ENCODE peak calls at places on chromosomes 12 and 14, in nine cellular contexts. Y is upper lobe of right lung, B is keratinocyte, H is tibial nerve, E is breast epithelium, V is BJ, O is IMR-90, D is fibroblast of lung, K is BE2C. N is an unnamed sample.

GRCh38 chr12:108126212-108126611 is 2.9 kb upstream of the WSCD2 start:
- DNase-seq in Y (no peak), B (no peak), H (no peak), E (no peak), V (no peak), O (no peak), D (no peak), K (no peak), N (no peak)

GRCh38 chr12:121295123-121295745 is 1.3 kb downstream of the CAMKK2 start:
- DNase-seq in Y (no peak), B (no peak), H (no peak), E (no peak), V (no peak), O (no peak), D (no peak), K (no peak), N (no peak)

GRCh38 chr12:21985155-21985554 is 43.9 kb upstream of the ABCC9 start:
- DNase-seq in Y (no peak), B (no peak), H (no peak), E (no peak), V (no peak), O (peak; percentile 79), D (peak; percentile 33), K (no peak), N (no peak)

GRCh38 chr14:88599761-88600439 is 37.1 kb downstream of the ZC3H14 start:
- DNase-seq in Y (no peak), B (no peak), H (no peak), E (no peak), V (no peak), O (no peak), D (no peak), K (no peak), N (no peak)

GRCh38 chr12:51025182-51025747 is 919 bp downstream of the SLC11A2 start:
- DNase-seq in Y (no peak), B (no peak), H (no peak), E (no peak), V (no peak), O (no peak), D (peak; percentile 14), K (no peak), N (no peak)

GRCh38 chr12:127509066-127509778 is 757.7 kb upstream of the TMEM132C start:
- DNase-seq in Y (no peak), B (no peak), H (no peak), E (no peak), V (peak; percentile 64), O (peak; percentile 89), D (peak; percentile 16), K (no peak), N (no peak)

GRCh38 chr12:46506961-46507360 is 134.4 kb upstream of the SLC38A2 start:
- DNase-seq in Y (no peak), B (no peak), H (no peak), E (no peak), V (no peak), O (no peak), D (no peak), K (no peak), N (no peak)

GRCh38 chr12:113396828-113397496 is 6.7 kb downstream of the SDS start:
- DNase-seq in Y (no peak), B (no peak), H (no peak), E (no peak), V (no peak), O (no peak), D (no peak), K (no peak), N (no peak)

GRCh38 chr14:56299306-56299984 is 181.2 kb downstream of the PELI2 start:
- DNase-seq in Y (no peak), B (no peak), H (no peak), E (no peak), V (no peak), O (peak; percentile 56), D (peak; percentile 27), K (no peak), N (no peak)

GRCh38 chr14:105529506-105530445 is 3.4 kb downstream of the TMEM121 start:
- DNase-seq in Y (no peak), B (no peak), H (no peak), E (no peak), V (no peak), O (no peak), D (no peak), K (no peak), N (no peak)

DNA sequence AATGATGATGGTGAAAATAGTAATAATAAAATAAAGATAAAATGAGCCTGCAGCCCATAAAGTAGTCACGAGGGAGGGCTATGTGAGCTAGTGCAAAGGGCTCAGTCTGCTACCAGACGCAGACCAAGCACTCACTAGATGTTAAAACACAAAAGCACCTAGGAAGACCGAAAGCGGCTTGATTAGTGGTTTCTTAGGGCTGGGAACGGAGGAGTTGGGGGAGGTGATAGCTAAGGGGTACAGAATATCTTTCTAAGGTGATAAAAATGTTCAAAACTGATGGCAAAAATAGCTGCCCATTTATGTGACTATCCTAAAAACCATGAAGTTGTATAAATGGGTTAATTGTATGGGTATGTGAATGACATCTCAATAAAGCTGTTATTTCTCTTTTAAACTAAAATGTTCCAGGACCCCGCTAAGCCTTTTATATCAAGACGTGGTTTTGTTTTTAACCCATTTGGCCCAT is 39.6 kb downstream of the ACTN1 start:
- DNase-seq in Y (no peak), B (no peak), H (no peak), E (no peak), V (no peak), O (no peak), D (no peak), K (no peak), N (no peak)
- TF ChIP-seq CTCF in Y (no peak), B (no peak), H (no peak), E (no peak), V (no peak), O (no peak), D (no peak), K (no peak), N (no peak)

DNA sequence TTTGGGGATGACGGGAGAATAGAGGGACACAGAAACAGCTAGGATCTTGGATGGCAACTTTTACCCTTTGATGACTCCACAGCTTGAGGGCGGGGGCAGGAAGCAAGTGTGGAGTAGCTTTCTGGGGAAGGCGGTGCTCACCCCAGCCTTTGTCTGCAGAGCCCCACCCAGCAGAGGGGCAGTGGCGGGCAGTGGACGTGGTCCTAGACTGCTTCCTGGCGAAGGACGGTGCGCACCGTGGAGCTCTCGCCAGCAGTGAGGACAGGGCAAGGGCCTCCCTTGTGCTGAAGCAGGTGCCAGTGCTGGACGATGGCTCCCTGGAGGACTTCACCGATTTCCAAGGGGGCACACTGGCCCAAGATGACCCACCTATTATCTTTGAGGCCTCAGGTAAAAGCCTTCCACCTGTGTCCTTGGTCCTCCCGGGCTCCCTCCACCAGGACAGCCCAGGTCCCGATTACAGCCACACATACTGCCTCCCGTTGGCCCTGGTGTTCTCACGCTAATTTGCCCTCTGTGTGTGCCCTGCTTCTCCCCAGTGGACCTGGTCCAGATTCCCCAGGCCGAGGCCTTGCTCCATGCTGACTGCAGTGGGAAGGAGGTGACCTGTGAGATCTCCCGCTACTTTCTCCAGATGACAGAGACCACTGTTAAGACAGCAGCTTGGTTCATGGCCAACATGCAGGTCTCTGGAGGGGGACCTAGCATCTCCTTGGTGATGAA is 1.2 kb downstream of the TAPBPL start:
- DNase-seq in Y (peak; percentile 70), B (no peak), H (no peak), E (no peak), V (no peak), O (no peak), D (no peak), K (no peak), N (no peak)
- H3K4me3 ChIP-seq in Y (peak overlapping the region; percentile 76), B (no peak overlapping the region), H (peak overlapping the region; percentile 71), E (peak overlapping the region; percentile 78), V (peak overlapping the region; percentile 44), O (no peak overlapping the region), D (peak overlapping the region; percentile 76), K (peak overlapping the region; percentile 91), N (peak overlapping the region; percentile 62)

GRCh38 chr14:53949201-53949600 is 7.4 kb downstream of the BMP4 start:
- DNase-seq in Y (no peak), B (no peak), H (no peak), E (no peak), V (no peak), O (no peak), D (no peak), K (no peak), N (no peak)
- H3K27me3 ChIP-seq in Y (no peaks in the 10 kb centered on the region), B (no peaks in the 10 kb centered on the region), H (no peaks in the 10 kb centered on the region), E (no peaks in the 10 kb centered on the region), V (peaks cover 2% of the 10 kb centered on the region), O (no peaks in the 10 kb centered on the region), D (no peaks in the 10 kb centered on the region), K (peaks cover 83% of the 10 kb centered on the region), N (peaks cover 8% of the 10 kb centered on the region)

DNA sequence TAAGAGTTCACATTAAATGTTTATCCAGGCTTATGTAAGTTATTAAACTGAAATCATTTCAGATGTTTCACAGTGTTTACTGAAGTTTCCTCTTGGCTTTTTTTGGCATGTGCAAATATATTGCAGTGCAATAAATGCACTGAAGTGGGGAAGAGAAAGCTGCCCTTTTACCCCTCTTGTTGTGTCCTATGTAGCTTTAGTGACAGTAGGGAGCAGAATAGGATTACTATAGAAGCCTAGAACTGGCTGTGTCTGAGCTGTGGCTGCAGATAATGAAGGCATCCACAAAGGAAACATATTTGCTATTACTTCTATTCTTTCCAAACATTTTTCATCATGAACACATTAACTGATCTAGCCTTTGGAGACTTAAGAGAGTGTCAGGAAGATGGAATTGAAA is 24.1 kb upstream of the CNTN1 start:
- DNase-seq in Y (no peak), B (no peak), H (no peak), E (no peak), V (no peak), O (no peak), D (no peak), K (no peak), N (no peak)
- TF ChIP-seq CTCF in Y (no peak), B (no peak), H (no peak), E (no peak), V (no peak), O (no peak), D (no peak), K (peak; percentile 16), N (no peak)

DNA sequence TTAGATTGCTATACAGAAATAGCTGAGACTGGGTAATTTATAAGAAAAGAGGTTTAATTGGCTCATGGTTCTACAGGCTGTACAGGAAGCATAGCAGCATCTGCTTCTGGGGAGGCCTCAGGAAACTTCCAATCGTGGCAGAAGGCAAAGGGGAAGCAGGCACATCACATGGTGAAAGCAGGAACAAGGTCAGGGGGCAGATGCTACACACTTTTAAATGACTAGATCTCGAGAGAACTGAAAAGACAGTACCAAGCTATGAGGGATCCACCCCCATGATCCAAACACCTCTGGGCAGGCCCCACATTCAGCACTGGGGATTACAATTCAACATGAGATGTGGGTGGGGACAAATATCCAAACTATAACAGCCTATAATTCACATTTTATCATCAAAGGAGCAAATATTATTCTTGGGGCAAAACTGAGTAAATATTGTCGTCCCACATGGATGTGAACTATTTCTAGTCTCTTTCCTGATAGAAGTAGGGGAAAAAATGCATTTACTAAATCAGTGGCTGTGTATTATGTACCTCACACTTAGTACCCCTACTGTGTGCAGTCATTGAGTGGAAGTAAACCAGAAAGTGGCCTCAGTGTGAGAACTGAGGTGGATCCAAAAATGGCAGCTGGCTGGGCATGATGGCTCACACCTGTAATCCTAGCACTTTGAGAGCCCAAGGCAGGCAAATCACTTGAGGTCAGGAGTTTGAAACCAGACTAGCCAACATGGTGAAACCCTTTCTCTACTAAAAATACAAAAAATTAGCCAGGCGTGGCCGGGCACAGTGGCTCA is 25.4 kb upstream of the A2ML1 start:
- DNase-seq in Y (no peak), B (no peak), H (no peak), E (no peak), V (no peak), O (no peak), D (no peak), K (no peak), N (no peak)
- H3K4me3 ChIP-seq in Y (no peak overlapping the region), B (no peak overlapping the region), H (no peak overlapping the region), E (no peak overlapping the region), V (no peak overlapping the region), O (no peak overlapping the region), D (no peak overlapping the region), K (no peak overlapping the region), N (no peak overlapping the region)

N was measured in kidney epithelial cell.